ENCODE peak calls at places on chromosomes 5 and 9, in eight cellular contexts. L, D, E, C, N, A, Y and I are unnamed samples.

GRCh38 chr5:55675119-55675518 is 37.0 kb downstream of the SLC38A9 start:
- DNase-seq in E (no peak), N (no peak), A (no peak), Y (peak), L (no peak), D (no peak), C (no peak), I (peak)

GRCh38 chr9:122036988-122037387 is 56.1 kb downstream of the TTLL11 start:
- DNase-seq in N (no peak), L (peak), A (no peak), Y (peak), C (no peak), D (peak), E (no peak), I (peak)

GRCh38 chr9:137804908-137805356 is 72.7 kb upstream of the CACNA1B start:
- DNase-seq in D (no peak), Y (peak), C (no peak), L (peak), E (no peak), N (no peak), A (peak), I (no peak)

GRCh38 chr5:125349432-125349831 is 603.0 kb upstream of the ZNF608 start:
- DNase-seq in D (peak), C (no peak), E (no peak), L (peak), Y (peak), A (no peak), N (peak), I (peak)

GRCh38 chr5:32508806-32509805 is 64.6 kb upstream of the ZFR start:
- DNase-seq in Y (peak), L (no peak), A (no peak), D (no peak), E (no peak), N (no peak), C (no peak), I (no peak)

GRCh38 chr5:151815051-151815450 is 43.3 kb downstream of the G3BP1 start:
- DNase-seq in C (no peak), L (no peak), D (no peak), Y (no peak), N (no peak), E (no peak), A (no peak), I (no peak)

GRCh38 chr5:35776757-35777156 is 79.9 kb upstream of the IL7R start:
- DNase-seq in N (no peak), A (no peak), E (no peak), L (no peak), D (no peak), Y (no peak), C (no peak), I (no peak)

GRCh38 chr9:98602839-98603238 is 105.9 kb downstream of the GABBR2 start:
- DNase-seq in N (no peak), C (no peak), Y (no peak), E (peak), A (no peak), D (peak), L (peak), I (no peak)

GRCh38 chr9:133023117-133023890 is 7.5 kb upstream of the GTF3C5 start:
- DNase-seq in A (no peak), E (no peak), N (no peak), L (peak), D (no peak), C (no peak), Y (no peak), I (no peak)

GRCh38 chr9:102514541-102514940 is 480.6 kb upstream of the CYLC2 start:
- DNase-seq in Y (no peak), C (no peak), E (no peak), L (no peak), A (no peak), N (no peak), D (no peak), I (no peak)

GRCh38 chr5:6819521-6819920 is 106.3 kb downstream of the TENT4A start:
- DNase-seq in D (no peak), N (peak), A (no peak), C (no peak), L (no peak), Y (no peak), E (no peak), I (no peak)
- TF ChIP-seq CTCF in D (no peak), N (peak), A (no peak), C (no peak), L (no peak), Y (no peak), E (no peak), I (no peak)

DNA sequence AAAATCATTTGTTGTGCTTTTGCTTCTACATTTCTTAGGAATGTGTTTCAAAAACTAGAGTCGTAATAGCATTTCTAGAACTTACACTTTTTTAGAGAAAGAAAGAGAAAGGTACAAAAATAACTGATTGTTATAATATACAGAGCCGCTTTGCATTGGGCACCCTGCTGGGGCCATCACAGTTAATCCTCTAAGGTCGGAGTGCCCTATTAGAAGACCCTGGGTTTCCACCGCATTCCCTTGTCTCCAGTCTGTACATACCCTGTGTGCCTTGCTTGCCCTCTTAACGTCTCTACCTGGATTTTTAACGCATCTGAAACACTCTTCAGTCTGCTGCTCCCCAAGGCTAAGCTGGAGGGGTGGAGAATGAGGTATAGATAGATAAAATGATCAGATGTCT is 1.3 kb downstream of the MARVELD2 start:
- DNase-seq in Y (no peak), E (no peak), C (no peak), N (no peak), A (no peak), L (no peak), D (no peak), I (no peak)
- H3K4me3 ChIP-seq in Y (no peak), E (no peak), C (no peak), N (peak), A (peak), L (no peak), D (no peak), I (no peak)

DNA sequence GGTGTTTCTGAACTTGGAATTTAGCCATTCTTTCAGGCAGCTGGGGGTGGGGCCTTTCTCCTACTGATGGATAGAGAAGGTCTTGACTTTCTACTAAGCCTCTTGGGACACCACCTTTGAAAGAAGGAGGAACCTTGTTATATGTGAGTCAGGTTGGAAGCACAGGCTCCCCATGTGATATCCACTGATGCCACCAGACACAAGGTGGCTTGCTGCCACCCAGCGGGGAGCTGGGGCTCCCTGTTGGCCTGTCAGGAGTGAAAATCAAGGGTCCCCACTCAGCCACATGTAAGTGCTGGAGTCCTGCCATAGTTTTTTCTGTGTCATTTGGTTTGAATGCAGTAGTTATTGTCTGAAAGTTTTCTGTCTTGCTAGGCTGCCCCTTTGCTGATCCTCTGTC is 252.4 kb upstream of the NFIL3 start:
- DNase-seq in Y (no peak), C (no peak), N (peak), A (no peak), D (no peak), L (no peak), E (no peak), I (no peak)
- TF ChIP-seq CTCF in Y (peak), C (no peak), N (peak), A (no peak), D (no peak), L (peak), E (no peak), I (peak)

GRCh38 chr5:172749076-172749475 is 21.9 kb downstream of the DUSP1 start:
- DNase-seq in A (no peak), C (no peak), Y (no peak), L (no peak), E (no peak), D (no peak), N (no peak), I (no peak)
- H3K4me3 ChIP-seq in A (no peak), C (no peak), Y (no peak), L (no peak), E (peak), D (no peak), N (no peak), I (no peak)

GRCh38 chr5:23820764-23821471 is 313.5 kb downstream of the PRDM9 start:
- DNase-seq in C (no peak), D (peak), E (no peak), A (no peak), Y (peak), L (peak), N (peak), I (peak)
- TF ChIP-seq CTCF in C (no peak), D (peak), E (no peak), A (peak), Y (peak), L (peak), N (peak), I (peak)

GRCh38 chr5:158860706-158861105 is 239.0 kb downstream of the EBF1 start:
- DNase-seq in L (no peak), Y (no peak), A (no peak), E (no peak), D (no peak), C (no peak), N (no peak), I (no peak)

GRCh38 chr5:158858746-158859145 is 241.0 kb downstream of the EBF1 start:
- DNase-seq in Y (no peak), C (no peak), A (no peak), N (no peak), L (no peak), D (no peak), E (no peak), I (no peak)

GRCh38 chr5:158858011-158858410 is 241.7 kb downstream of the EBF1 start:
- DNase-seq in A (no peak), E (no peak), C (no peak), Y (no peak), D (no peak), L (no peak), N (no peak), I (no peak)

GRCh38 chr5:158857376-158857775 is 242.3 kb downstream of the EBF1 start:
- DNase-seq in D (no peak), L (peak), E (no peak), N (no peak), C (no peak), Y (peak), A (no peak), I (no peak)

DNA sequence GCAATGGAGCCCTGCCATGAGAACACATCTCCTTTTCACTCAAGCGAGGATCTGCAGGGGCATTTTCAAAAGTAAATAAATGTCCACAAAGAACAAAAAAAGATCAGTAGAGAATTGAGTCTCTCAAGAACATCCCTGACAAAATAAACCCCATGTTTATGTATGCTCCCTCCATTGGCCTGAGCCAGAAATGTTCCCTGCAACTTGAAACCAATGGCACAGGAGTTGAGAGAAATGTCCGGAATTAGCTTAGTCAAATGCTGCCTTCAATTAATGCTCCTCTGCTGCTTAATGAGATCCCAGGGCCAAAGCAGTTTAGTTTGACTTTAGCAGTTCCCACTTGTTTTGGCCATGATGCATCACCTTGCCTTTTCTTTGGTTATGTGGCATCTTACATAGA is 238.3 kb downstream of the EBF1 start:
- DNase-seq in N (no peak), L (no peak), Y (no peak), E (no peak), A (no peak), D (no peak), C (no peak), I (no peak)
- H3K4me3 ChIP-seq in N (no peak), L (no peak), Y (no peak), E (no peak), A (no peak), D (no peak), C (no peak), I (no peak)